ENCODE peak calls at places on chromosomes 1 and 21, in four cellular contexts. One of them, this sample, is unnamed.

GRCh38 chr1:163068716-163069115 is 445 bp upstream of the RGS4 start:
- DNase-seq in fibroblast of mammary gland: peak; percentile 46
- DNase-seq in DMS153: peak; percentile 74
- DNase-seq in psoas muscle: no peak
- DNase-seq in this sample: no peak

GRCh38 chr1:13807213-13807612 is 107.2 kb downstream of the PRDM2 start:
- DNase-seq in fibroblast of mammary gland: peak; percentile 23
- DNase-seq in DMS153: no peak
- DNase-seq in psoas muscle: no peak
- DNase-seq in this sample: no peak

GRCh38 chr1:15031251-15031930 is 122.2 kb upstream of the TMEM51 start:
- DNase-seq in fibroblast of mammary gland: peak; percentile 22
- DNase-seq in DMS153: no peak
- DNase-seq in psoas muscle: no peak
- DNase-seq in this sample: no peak

GRCh38 chr1:164748253-164748899 is 189.4 kb downstream of the PBX1 start:
- DNase-seq in fibroblast of mammary gland: peak; percentile 100
- DNase-seq in DMS153: no peak
- DNase-seq in psoas muscle: peak; percentile 41
- DNase-seq in this sample: peak; percentile 41

GRCh38 chr1:52769346-52770033 is 43.2 kb downstream of the ZYG11B start:
- DNase-seq in fibroblast of mammary gland: no peak
- DNase-seq in DMS153: no peak
- DNase-seq in psoas muscle: no peak
- DNase-seq in this sample: peak; percentile 33

GRCh38 chr1:107964397-107965111 is 426 bp downstream of the VAV3 start:
- DNase-seq in fibroblast of mammary gland: no peak
- DNase-seq in DMS153: peak; percentile 8
- DNase-seq in psoas muscle: peak; percentile 15
- DNase-seq in this sample: no peak

GRCh38 chr1:205449254-205449749 is 6.5 kb downstream of the BLACAT1 start:
- DNase-seq in fibroblast of mammary gland: no peak
- DNase-seq in DMS153: no peak
- DNase-seq in psoas muscle: no peak
- DNase-seq in this sample: no peak

GRCh38 chr21:46208761-46209721 is 19.5 kb downstream of the LSS start:
- DNase-seq in fibroblast of mammary gland: no peak
- DNase-seq in DMS153: no peak
- DNase-seq in psoas muscle: no peak
- DNase-seq in this sample: no peak

GRCh38 chr1:217482356-217483102 is 148.4 kb downstream of the GPATCH2 start:
- DNase-seq in fibroblast of mammary gland: peak; percentile 90
- DNase-seq in DMS153: no peak
- DNase-seq in psoas muscle: no peak
- DNase-seq in this sample: no peak

GRCh38 chr1:173056355-173056754 is 5.6 kb upstream of the TNFSF18 start:
- DNase-seq in fibroblast of mammary gland: no peak
- DNase-seq in DMS153: no peak
- DNase-seq in psoas muscle: no peak
- DNase-seq in this sample: no peak

GRCh38 chr1:200530551-200531261 is 89.8 kb downstream of the KIF14 start:
- DNase-seq in fibroblast of mammary gland: no peak
- DNase-seq in DMS153: no peak
- DNase-seq in psoas muscle: no peak
- DNase-seq in this sample: no peak